ENCODE peak calls at places on chromosome 2, in ten cellular contexts. E, Q, F, U, T, P, A, D, L and R are unnamed samples.

GRCh38 chr2:186496401-186496800 is 10.3 kb downstream of the ZC3H15 start:
- DNase-seq in Q (no peak), A (peak), L (no peak), E (no peak), P (no peak), F (no peak), T (no peak), U (no peak), D (no peak), R (no peak)

GRCh38 chr2:871926-872680 is 78.5 kb upstream of the SNTG2 start:
- DNase-seq in T (no peak), U (no peak), Q (no peak), D (no peak), P (no peak), F (no peak), E (no peak), A (no peak), L (no peak), R (no peak)

GRCh38 chr2:20103514-20103913 is 52.1 kb upstream of the LAPTM4A start:
- DNase-seq in U (no peak), T (no peak), F (no peak), D (no peak), Q (no peak), E (peak), P (peak), L (peak), A (no peak), R (no peak)

GRCh38 chr2:205771666-205772065 is 89.4 kb downstream of the NRP2 start:
- DNase-seq in E (no peak), D (no peak), U (no peak), Q (no peak), T (no peak), P (no peak), F (no peak), A (no peak), L (no peak), R (no peak)

GRCh38 chr2:170714156-170715061 is 728 bp upstream of the SP5 start:
- DNase-seq in U (peak), D (peak), E (no peak), L (no peak), T (peak), F (peak), A (no peak), Q (no peak), P (peak), R (no peak)

GRCh38 chr2:45652090-45653050 is 895 bp downstream of the PRKCE start:
- DNase-seq in T (peak), A (peak), D (peak), F (peak), U (peak), L (peak), P (peak), E (peak), Q (no peak), R (no peak)

GRCh38 chr2:38443021-38443541 is 66.0 kb upstream of the ATL2 start:
- DNase-seq in Q (no peak), U (no peak), L (no peak), T (peak), F (no peak), D (no peak), A (peak), P (no peak), E (peak), R (no peak)

GRCh38 chr2:210046851-210047486 is 44.5 kb downstream of the RPE start:
- DNase-seq in D (no peak), P (no peak), L (no peak), Q (no peak), F (no peak), A (no peak), U (no peak), T (no peak), E (no peak), R (no peak)

GRCh38 chr2:236752111-236752510 is 182.5 kb downstream of the ACKR3 start:
- DNase-seq in L (no peak), F (no peak), D (no peak), A (no peak), U (no peak), E (no peak), Q (no peak), P (no peak), T (no peak), R (no peak)

GRCh38 chr2:128374001-128374710 is 55.5 kb upstream of the HS6ST1 start:
- DNase-seq in E (peak), F (no peak), D (peak), Q (no peak), T (peak), A (peak), L (no peak), P (peak), U (no peak), R (no peak)

DNA sequence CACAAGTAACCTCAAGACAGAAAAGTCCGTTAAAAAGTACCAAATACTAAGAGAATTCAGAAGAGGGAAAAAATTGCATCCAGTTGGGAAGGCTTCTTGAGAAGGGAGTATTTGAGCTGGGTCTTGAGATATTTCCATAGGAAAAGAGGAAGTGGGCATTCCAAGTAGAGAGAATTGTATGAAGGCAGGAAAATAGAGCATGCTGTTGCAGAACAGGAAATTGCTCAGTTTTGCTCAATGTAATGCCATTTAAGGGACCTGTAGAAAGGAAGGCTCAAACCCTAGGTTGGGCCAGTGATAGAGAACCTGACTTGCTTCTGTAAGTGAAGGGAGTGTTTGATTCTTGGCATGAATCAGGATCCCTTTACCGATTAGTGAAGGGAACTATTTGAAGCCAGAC is 1.0 kb upstream of the ZC3H8 start:
- DNase-seq in A (no peak), T (no peak), L (no peak), U (no peak), P (no peak), F (no peak), E (no peak), Q (no peak), D (no peak), R (no peak)
- H3K4me3 ChIP-seq in A (no peak), T (no peak), L (no peak), U (no peak), P (no peak), F (no peak), E (no peak), Q (no peak), D (no peak), R (no peak)

GRCh38 chr2:61368687-61369665 is 101.9 kb downstream of the USP34 start:
- DNase-seq in T (no peak), P (no peak), E (no peak), Q (no peak), D (no peak), F (no peak), U (no peak), A (peak), L (peak), R (peak)
- H3K4me3 ChIP-seq in T (no peak), P (no peak), E (no peak), Q (no peak), D (no peak), F (no peak), U (no peak), A (no peak), L (no peak), R (no peak)

GRCh38 chr2:173187911-173188788 is 112.5 kb downstream of the MAP3K20 start:
- DNase-seq in L (no peak), U (no peak), Q (no peak), A (peak), T (no peak), P (peak), F (no peak), E (peak), D (no peak), R (no peak)

GRCh38 chr2:173191601-173192000 is 116.0 kb downstream of the MAP3K20 start:
- DNase-seq in F (no peak), Q (no peak), D (no peak), A (peak), U (no peak), E (no peak), T (no peak), L (no peak), P (no peak), R (no peak)

GRCh38 chr2:173193925-173194324 is 118.3 kb downstream of the MAP3K20 start:
- DNase-seq in U (no peak), E (peak), L (no peak), F (no peak), A (peak), T (no peak), Q (no peak), D (no peak), P (peak), R (no peak)

GRCh38 chr2:173195100-173195499 is 119.5 kb downstream of the MAP3K20 start:
- DNase-seq in A (no peak), U (no peak), L (no peak), E (no peak), Q (no peak), D (no peak), P (no peak), F (no peak), T (no peak), R (no peak)

GRCh38 chr2:173192071-173192470 is 116.4 kb downstream of the MAP3K20 start:
- DNase-seq in D (no peak), Q (no peak), L (no peak), U (no peak), T (no peak), F (no peak), E (no peak), A (no peak), P (no peak), R (no peak)
- H3K4me3 ChIP-seq in D (no peak), Q (no peak), L (no peak), U (no peak), T (no peak), F (no peak), E (no peak), A (no peak), P (no peak), R (no peak)

GRCh38 chr2:42168459-42169099 is 574 bp upstream of the EML4 start:
- DNase-seq in Q (no peak), U (no peak), A (no peak), P (no peak), E (no peak), F (no peak), L (no peak), D (no peak), T (no peak), R (no peak)
- H3K4me3 ChIP-seq in Q (peak), U (no peak), A (peak), P (no peak), E (no peak), F (peak), L (peak), D (no peak), T (no peak), R (no peak)